ENCODE peak calls at places on chromosomes 1 and 21, in seven cellular contexts. Q is H1, R is SK-N-SH, X is HepG2, W is K562, V is HCT116, S is GM12878. D is an unnamed sample.

GRCh38 chr1:182476625-182477024 is 26.7 kb downstream of the RGSL1 start:
- DNase-seq in Q (no peak), R (no peak), X (no peak), W (no peak), V (no peak), S (no peak), D (no peak)

GRCh38 chr21:42056996-42057689 is 14.0 kb upstream of the UMODL1 start:
- DNase-seq in Q (no peak), R (no peak), X (no peak), W (no peak), V (no peak), S (no peak), D (peak)

GRCh38 chr21:45982256-45982757 is 737 bp downstream of the COL6A1 start:
- DNase-seq in Q (peak), R (peak), X (no peak), W (no peak), V (no peak), S (no peak), D (no peak)

GRCh38 chr1:99849413-99849743 is 783 bp upstream of the AGL start:
- DNase-seq in Q (no peak), R (peak), X (peak), W (peak), V (no peak), S (peak), D (peak)

GRCh38 chr1:163561570-163562295 is 240.0 kb downstream of the NUF2 start:
- DNase-seq in Q (peak), R (peak), X (peak), W (no peak), V (peak), S (no peak), D (peak)

GRCh38 chr1:197156692-197157091 is 10.2 kb upstream of the ASPM start:
- DNase-seq in Q (no peak), R (no peak), X (no peak), W (no peak), V (no peak), S (no peak), D (no peak)

GRCh38 chr1:37265156-37265555 is 209.2 kb upstream of the ZC3H12A start:
- DNase-seq in Q (no peak), R (no peak), X (no peak), W (no peak), V (no peak), S (no peak), D (no peak)

GRCh38 chr1:241079018-241079417 is 278.0 kb downstream of the RGS7 start:
- DNase-seq in Q (no peak), R (no peak), X (no peak), W (no peak), V (no peak), S (no peak), D (no peak)

GRCh38 chr1:21647431-21648373 is 21.5 kb downstream of the RAP1GAP start:
- DNase-seq in Q (peak), R (no peak), X (no peak), W (peak), V (peak), S (no peak), D (peak)

GRCh38 chr1:37556712-37557196 is at the start of gene DNALI1:
- DNase-seq in Q (peak), R (peak), X (peak), W (peak), V (no peak), S (no peak), D (peak)

GRCh38 chr1:41573803-41574713 is 89.6 kb upstream of the EDN2 start:
- DNase-seq in Q (peak), R (peak), X (peak), W (peak), V (peak), S (peak), D (peak)

GRCh38 chr1:201044119-201044518 is 20.6 kb upstream of the KIF21B start:
- DNase-seq in Q (no peak), R (no peak), X (no peak), W (no peak), V (no peak), S (no peak), D (no peak)

GRCh38 chr1:52867060-52867845 is 24.7 kb downstream of the ZYG11A start:
- DNase-seq in Q (no peak), R (no peak), X (no peak), W (no peak), V (no peak), S (peak), D (peak)

GRCh38 chr21:45293214-45293725 is 5.6 kb upstream of the POFUT2 start:
- DNase-seq in Q (peak), R (peak), X (no peak), W (no peak), V (no peak), S (no peak), D (no peak)

GRCh38 chr1:110053557-110054428 is 16.7 kb downstream of the ALX3 start:
- DNase-seq in Q (peak), R (peak), X (peak), W (peak), V (no peak), S (no peak), D (peak)

GRCh38 chr1:52904590-52905375 is 16.8 kb downstream of the ECHDC2 start:
- DNase-seq in Q (peak), R (peak), X (no peak), W (peak), V (peak), S (no peak), D (peak)

GRCh38 chr1:108053291-108054023 is 88.5 kb upstream of the VAV3 start:
- DNase-seq in Q (no peak), R (no peak), X (no peak), W (no peak), V (no peak), S (no peak), D (no peak)

GRCh38 chr1:165424454-165425283 is 20.3 kb downstream of the RXRG start:
- DNase-seq in Q (no peak), R (no peak), X (no peak), W (no peak), V (no peak), S (no peak), D (no peak)

GRCh38 chr1:53738205-53739108 is 507 bp downstream of the GLIS1 start:
- DNase-seq in Q (peak), R (peak), X (no peak), W (no peak), V (no peak), S (no peak), D (no peak)

GRCh38 chr21:15406791-15407190 is 323.0 kb upstream of the USP25 start:
- DNase-seq in Q (no peak), R (no peak), X (no peak), W (no peak), V (no peak), S (no peak), D (no peak)

GRCh38 chr1:246114369-246114768 is 392.7 kb downstream of the SMYD3 start:
- DNase-seq in Q (no peak), R (no peak), X (no peak), W (no peak), V (no peak), S (no peak), D (no peak)

GRCh38 chr1:56911539-56911938 is 54.3 kb downstream of the C8B start:
- DNase-seq in Q (no peak), R (no peak), X (peak), W (no peak), V (no peak), S (no peak), D (no peak)

GRCh38 chr21:38297193-38297592 is 40.4 kb downstream of the KCNJ15 start:
- DNase-seq in Q (no peak), R (no peak), X (no peak), W (no peak), V (no peak), S (no peak), D (no peak)
- TF ChIP-seq JUND in Q (no peak), R (peak), X (no peak), W (no peak), V (no peak), S (no peak), D (no peak)

DNA sequence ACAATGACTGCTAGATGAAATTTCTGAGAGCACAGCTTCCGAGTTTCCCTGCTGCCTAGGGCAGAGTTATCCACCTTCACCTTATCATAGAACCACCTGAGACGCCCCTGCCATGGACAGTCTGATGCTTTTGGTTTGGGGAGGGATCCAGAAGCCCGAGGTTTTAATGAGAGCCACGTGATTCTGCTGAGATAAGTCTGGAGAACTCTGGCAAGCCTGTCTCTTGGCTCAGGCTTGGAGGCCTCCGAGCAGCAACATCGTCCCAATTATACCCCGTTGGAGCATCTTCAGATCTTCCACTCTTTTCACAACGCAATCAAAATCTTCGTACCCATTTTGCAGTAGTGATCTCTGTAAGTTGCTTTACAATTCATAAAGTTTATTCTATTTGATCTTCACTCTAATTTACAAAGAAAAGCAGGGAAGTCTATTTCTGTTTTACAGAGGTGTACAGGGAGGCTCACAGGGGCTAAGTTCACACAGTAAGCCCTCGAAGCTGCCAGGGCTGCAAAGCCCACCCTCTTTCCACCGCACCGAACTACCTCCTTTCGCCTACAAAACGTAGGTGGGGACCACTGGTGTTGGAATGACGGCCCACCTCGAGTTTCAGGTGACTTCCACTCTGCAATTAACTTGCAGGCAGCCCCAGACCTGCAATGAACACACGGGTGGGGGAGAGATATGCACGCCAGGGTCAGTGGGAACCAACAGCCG is 513 bp upstream of the HHAT start:
- DNase-seq in Q (no peak), R (peak), X (no peak), W (no peak), V (no peak), S (no peak), D (no peak)
- TF ChIP-seq JUND in Q (no peak), R (no peak), X (no peak), W (no peak), V (no peak), S (no peak), D (no peak)

DNA sequence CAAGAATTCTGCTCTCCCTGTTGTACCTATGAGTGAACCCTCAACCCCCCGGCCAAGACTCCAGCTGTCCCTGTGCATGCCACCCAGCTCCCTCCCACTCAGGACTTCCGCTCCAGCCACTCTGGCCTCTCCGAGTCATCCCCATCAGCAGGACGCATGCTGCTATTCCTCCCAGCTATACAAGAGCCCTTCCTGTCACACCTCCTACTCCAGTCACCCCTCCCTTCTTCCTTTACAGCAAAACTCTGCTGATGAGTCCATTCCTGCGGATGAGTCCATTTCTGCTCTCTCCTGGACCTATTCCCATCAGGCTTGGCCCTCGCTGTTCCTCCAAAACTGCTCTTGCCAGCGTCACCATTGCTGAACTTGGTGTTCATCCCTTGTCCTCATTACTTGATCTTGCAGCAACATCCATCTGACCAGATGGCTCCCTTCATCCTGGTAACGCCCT is 42.2 kb downstream of the H3-3A start:
- DNase-seq in Q (no peak), R (no peak), X (no peak), W (no peak), V (no peak), S (no peak), D (no peak)
- TF ChIP-seq JUND in Q (no peak), R (no peak), X (no peak), W (no peak), V (no peak), S (no peak), D (no peak)

DNA sequence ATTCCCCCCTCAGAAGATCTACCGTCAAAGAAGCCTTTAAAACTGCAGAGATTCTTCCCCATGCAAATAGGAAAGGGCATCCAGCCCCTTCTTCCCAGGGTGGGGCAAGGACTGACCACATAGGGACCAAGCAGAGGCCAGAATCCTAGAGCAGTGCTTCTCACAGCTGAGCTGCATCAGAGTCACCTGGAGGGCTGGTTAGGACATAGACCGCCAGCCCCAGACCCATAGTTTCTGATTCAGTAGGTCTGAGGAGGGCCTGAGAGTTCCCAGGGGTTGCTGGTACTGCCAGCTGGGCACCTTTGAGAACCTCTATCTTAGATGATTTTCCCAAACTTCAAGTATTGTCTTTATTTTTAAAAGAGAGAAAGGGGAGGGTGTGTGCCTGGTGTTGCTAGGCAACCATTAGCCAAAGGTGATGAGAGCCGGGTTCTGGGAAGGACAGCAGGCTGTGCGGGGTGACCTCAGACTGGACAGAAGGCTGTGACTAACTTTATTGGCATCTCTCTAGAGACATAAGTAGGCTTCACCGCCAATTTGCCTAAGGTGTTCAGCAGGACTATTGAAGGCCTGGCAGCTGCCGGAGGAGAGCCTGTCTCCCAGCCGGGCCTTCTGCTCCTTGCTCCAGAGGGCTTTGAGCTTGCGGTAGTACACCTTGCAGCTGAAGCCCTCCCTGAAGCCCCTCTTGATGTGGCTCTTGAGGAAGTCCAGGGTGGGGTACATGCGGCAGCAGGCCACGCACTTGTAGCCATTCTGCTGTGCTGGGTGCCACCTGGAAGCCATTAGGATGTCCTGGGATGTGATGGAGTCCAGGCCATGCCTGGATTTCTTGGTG is 2.9 kb downstream of the SPATA46 start:
- DNase-seq in Q (no peak), R (no peak), X (no peak), W (peak), V (peak), S (no peak), D (no peak)
- TF ChIP-seq JUND in Q (no peak), R (no peak), X (no peak), W (no peak), V (no peak), S (no peak), D (no peak)

GRCh38 chr1:236868625-236869467 is 73.8 kb downstream of the MTR start:
- DNase-seq in Q (no peak), R (peak), X (peak), W (peak), V (peak), S (peak), D (peak)
- TF ChIP-seq JUND in Q (no peak), R (no peak), X (no peak), W (no peak), V (no peak), S (no peak), D (no peak)

GRCh38 chr1:160664573-160665051 is 17.8 kb upstream of the SLAMF1 start:
- DNase-seq in Q (no peak), R (no peak), X (no peak), W (no peak), V (no peak), S (peak), D (no peak)
- TF ChIP-seq JUND in Q (no peak), R (no peak), X (no peak), W (no peak), V (no peak), S (no peak), D (no peak)

DNA sequence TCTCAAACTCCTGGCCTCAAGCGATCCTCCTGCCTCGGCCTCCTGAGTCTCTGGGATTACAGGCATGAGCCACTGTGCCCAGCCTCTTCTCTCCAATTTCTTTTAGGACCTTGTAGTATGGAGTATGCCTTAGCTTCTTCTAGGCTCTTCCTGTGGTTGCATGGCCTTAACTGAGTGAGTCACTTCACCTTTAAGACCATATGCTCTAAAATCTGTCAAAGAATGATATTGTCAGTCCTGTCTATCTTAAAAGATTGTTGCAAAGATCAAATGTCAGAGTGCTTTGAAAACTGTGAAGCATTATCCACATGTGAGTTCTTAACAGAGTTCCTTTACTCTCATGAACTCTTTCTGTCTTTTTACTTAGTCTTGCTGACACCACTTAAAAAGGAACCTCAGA is 37.2 kb downstream of the ATP2B4 start:
- DNase-seq in Q (no peak), R (no peak), X (no peak), W (no peak), V (no peak), S (no peak), D (no peak)
- TF ChIP-seq JUND in Q (no peak), R (no peak), X (no peak), W (peak), V (no peak), S (no peak), D (no peak)

D was measured in T47D.